ENCODE peak calls at places on chromosome 13, in six cellular contexts. J is type B pancreatic cell, W is skeletal muscle cell, L is NCI-H2081, N is heart right ventricle, R is activated T-helper 1 cell treated with Interleukin-2 at 50 U/mL for 16 hours. B is an unnamed sample.
A peak's percentile ranks its signal among the peaks of the same experiment; 100 is the strongest.

GRCh38 chr13:107138987-107139386 is 571.0 kb upstream of the ARGLU1 start:
- DNase-seq in N (peak; percentile 6), J (no peak), W (no peak), L (no peak), R (no peak), B (no peak)

GRCh38 chr13:51001335-51001734 is 91.7 kb downstream of the RNASEH2B start:
- DNase-seq in N (no peak), R (no peak), J (no peak), L (no peak), W (no peak), B (no peak)

GRCh38 chr13:110633776-110634175 is 18.4 kb downstream of the NAXD start:
- DNase-seq in N (no peak), L (no peak), W (no peak), J (no peak), R (no peak), B (no peak)

GRCh38 chr13:24053505-24054251 is 106.8 kb upstream of the SPATA13 start:
- DNase-seq in W (no peak), N (peak; percentile 56), R (peak; percentile 23), L (peak; percentile 69), J (no peak), B (peak; percentile 29)

GRCh38 chr13:83153833-83154232 is 728.4 kb downstream of the SLITRK1 start:
- DNase-seq in J (no peak), L (peak; percentile 47), W (no peak), R (no peak), N (no peak), B (no peak)

GRCh38 chr13:44128522-44128921 is 245.1 kb upstream of the SERP2 start:
- DNase-seq in J (no peak), N (peak; percentile 52), R (no peak), L (no peak), W (no peak), B (no peak)

GRCh38 chr13:65836066-65836465 is 1394.1 kb downstream of the PCDH9 start:
- DNase-seq in R (no peak), L (no peak), N (no peak), J (no peak), W (no peak), B (no peak)

GRCh38 chr13:52797176-52797575 is 51.3 kb downstream of the PCDH8 start:
- DNase-seq in L (no peak), R (no peak), J (no peak), N (no peak), W (no peak), B (no peak)

GRCh38 chr13:78958019-78958418 is 299.1 kb upstream of the OBI1 start:
- DNase-seq in J (no peak), R (no peak), N (no peak), W (no peak), L (no peak), B (no peak)

B was measured in CD4-positive, alpha-beta T cell.